ENCODE peak calls at places on chromosomes 11 and 22, in nine cellular contexts. R, S, H, O, W, U, X, Y and G are unnamed samples.
A peak's percentile ranks its signal among the peaks of the same experiment; 100 is the strongest.

GRCh38 chr11:3056296-3057068 is 741 bp downstream of the CARS1 start:
- DNase-seq in O (no peak), X (peak; percentile 46), S (peak; percentile 16), W (no peak), H (no peak), Y (peak; percentile 33), R (no peak), U (peak; percentile 44), G (no peak)

GRCh38 chr11:12950681-12951080 is 58.4 kb upstream of the RASSF10 start:
- DNase-seq in S (no peak), X (peak; percentile 30), O (no peak), U (no peak), W (no peak), H (no peak), Y (no peak), R (no peak), G (no peak)

GRCh38 chr22:44330188-44330726 is 17.5 kb upstream of the SHISAL1 start:
- DNase-seq in X (no peak), W (no peak), R (no peak), U (no peak), Y (no peak), O (no peak), H (no peak), S (no peak), G (no peak)

GRCh38 chr22:28629420-28630184 is 50.0 kb downstream of the TTC28 start:
- DNase-seq in W (no peak), Y (peak; percentile 12), U (no peak), H (no peak), R (no peak), S (no peak), X (peak; percentile 9), O (no peak), G (no peak)

GRCh38 chr11:101706015-101706414 is 122.2 kb upstream of the TRPC6 start:
- DNase-seq in Y (no peak), U (no peak), R (no peak), W (no peak), X (no peak), S (no peak), H (no peak), O (no peak), G (no peak)

GRCh38 chr11:107549253-107549953 is 16.1 kb downstream of the ALKBH8 start:
- DNase-seq in W (no peak), H (no peak), X (peak; percentile 61), R (no peak), O (no peak), U (no peak), S (peak; percentile 27), Y (peak; percentile 63), G (no peak)

GRCh38 chr22:42964994-42965699 is 49.8 kb downstream of the PACSIN2 start:
- DNase-seq in R (no peak), X (no peak), S (no peak), H (no peak), W (no peak), Y (peak; percentile 52), O (no peak), U (no peak), G (no peak)

GRCh38 chr11:12301379-12301778 is 76.0 kb upstream of the PARVA start:
- DNase-seq in H (no peak), X (no peak), Y (no peak), U (no peak), R (no peak), S (no peak), O (no peak), W (no peak), G (no peak)

GRCh38 chr22:25748704-25749103 is 6.7 kb downstream of the MYO18B start:
- DNase-seq in H (no peak), S (no peak), Y (no peak), R (no peak), U (no peak), W (no peak), O (no peak), X (no peak), G (no peak)

GRCh38 chr22:44881246-44881600 is 128.6 kb downstream of the PHF21B start:
- DNase-seq in X (no peak), R (no peak), O (no peak), S (no peak), W (peak; percentile 56), Y (no peak), H (no peak), U (no peak), G (no peak)

GRCh38 chr11:113255096-113255495 is 59.3 kb upstream of the TTC12 start:
- DNase-seq in R (no peak), O (no peak), W (no peak), H (no peak), U (no peak), Y (peak; percentile 26), X (peak; percentile 15), S (no peak), G (no peak)

GRCh38 chr22:23128269-23129108 is 13.3 kb downstream of the RSPH14 start:
- DNase-seq in U (peak; percentile 73), R (peak; percentile 72), W (peak; percentile 91), Y (peak; percentile 68), H (peak; percentile 54), X (peak; percentile 88), O (no peak), S (peak; percentile 68), G (peak; percentile 57)

GRCh38 chr11:81497202-81497804 is 1236.4 kb downstream of the FAM181B start:
- DNase-seq in S (no peak), R (peak; percentile 30), U (no peak), W (no peak), X (peak; percentile 49), Y (peak; percentile 59), H (no peak), O (no peak), G (no peak)

GRCh38 chr11:113991718-113992458 is 17.0 kb downstream of the HTR3A start:
- DNase-seq in X (no peak), O (no peak), H (no peak), R (no peak), U (no peak), Y (peak; percentile 34), S (no peak), W (no peak), G (no peak)

GRCh38 chr11:67032830-67033555 is 10.1 kb downstream of the SYT12 start:
- DNase-seq in X (peak; percentile 95), H (no peak), R (no peak), Y (peak; percentile 84), S (no peak), W (no peak), O (peak; percentile 68), U (no peak), G (no peak)

GRCh38 chr11:132311703-132312102 is 941.3 kb downstream of the NTM start:
- DNase-seq in S (no peak), X (no peak), R (no peak), H (no peak), U (no peak), Y (no peak), O (no peak), W (no peak), G (no peak)

GRCh38 chr11:68930991-68931855 is 27.5 kb downstream of the IGHMBP2 start:
- DNase-seq in U (no peak), O (no peak), W (no peak), R (no peak), S (no peak), Y (no peak), H (no peak), X (no peak), G (no peak)

GRCh38 chr11:124717786-124718634 is 21.7 kb upstream of the NRGN start:
- DNase-seq in X (peak; percentile 50), W (no peak), O (no peak), U (no peak), S (peak; percentile 36), Y (peak; percentile 46), H (no peak), R (peak; percentile 39), G (no peak)

GRCh38 chr22:39332441-39333064 is 13.1 kb upstream of the RPL3 start:
- DNase-seq in W (no peak), Y (no peak), U (peak; percentile 68), O (no peak), H (no peak), S (no peak), X (peak; percentile 27), R (no peak), G (no peak)

GRCh38 chr11:18135308-18135707 is 2.9 kb downstream of the MRGPRX3 start:
- DNase-seq in W (no peak), O (no peak), U (no peak), Y (no peak), X (no peak), S (no peak), H (no peak), R (no peak), G (no peak)

GRCh38 chr11:118622376-118623290 is 15.2 kb downstream of the PHLDB1 start:
- DNase-seq in O (no peak), X (peak; percentile 96), U (no peak), S (no peak), Y (peak; percentile 95), R (no peak), W (peak; percentile 89), H (no peak), G (no peak)

GRCh38 chr11:6077723-6078122 is 29.8 kb upstream of the OR56B4 start:
- DNase-seq in O (no peak), Y (no peak), W (no peak), X (no peak), R (no peak), H (no peak), S (no peak), U (no peak), G (no peak)

GRCh38 chr11:65503923-65504670 is 5.3 kb downstream of the MALAT1 start:
- DNase-seq in U (no peak), R (no peak), S (peak; percentile 11), W (no peak), H (no peak), X (peak; percentile 79), Y (peak; percentile 51), O (no peak), G (no peak)

GRCh38 chr11:1931326-1931725 is 11.8 kb downstream of the TNNT3 start:
- DNase-seq in S (no peak), H (no peak), O (no peak), R (no peak), X (peak; percentile 42), W (peak; percentile 89), U (no peak), Y (no peak), G (no peak)

GRCh38 chr11:68128682-68129327 is 7.6 kb upstream of the CHKA start:
- DNase-seq in Y (no peak), W (peak; percentile 89), R (no peak), S (no peak), U (peak; percentile 96), O (no peak), H (no peak), X (peak; percentile 61), G (no peak)

GRCh38 chr22:21775061-21775460 is 39.5 kb upstream of the YPEL1 start:
- DNase-seq in U (no peak), S (no peak), R (no peak), X (peak; percentile 55), Y (no peak), W (peak; percentile 49), H (no peak), O (no peak), G (no peak)

GRCh38 chr22:29141078-29141688 is 64.5 kb upstream of the EMID1 start:
- DNase-seq in Y (no peak), H (no peak), U (no peak), W (peak; percentile 54), O (no peak), X (no peak), S (no peak), R (no peak), G (no peak)

GRCh38 chr22:43308451-43309235 is 34.5 kb downstream of the SCUBE1 start:
- DNase-seq in O (no peak), H (no peak), X (no peak), R (no peak), W (no peak), U (no peak), S (no peak), Y (no peak), G (no peak)

GRCh38 chr11:128400382-128401203 is 186.8 kb downstream of the ETS1 start:
- DNase-seq in S (no peak), X (peak; percentile 82), R (no peak), O (peak; percentile 30), H (no peak), U (no peak), W (no peak), Y (no peak), G (no peak)

GRCh38 chr22:29072979-29073617 is at the start of gene KREMEN1:
- DNase-seq in W (no peak), Y (no peak), O (no peak), X (no peak), H (no peak), S (peak; percentile 5), R (no peak), U (no peak), G (no peak)

GRCh38 chr11:27353593-27354358 is 9.2 kb downstream of the CCDC34 start:
- DNase-seq in X (peak; percentile 83), R (no peak), H (no peak), S (no peak), Y (no peak), W (no peak), O (no peak), U (no peak), G (no peak)